ENCODE peak calls at places on chromosomes 6 and 20, in six cellular contexts. One of them, this sample, is unnamed.
A peak's percentile ranks its signal among the peaks of the same experiment; 100 is the strongest.

GRCh38 chr6:41009669-41010068 is 29.4 kb downstream of the UNC5CL start:
- DNase-seq in neural crest cell: no peak
- DNase-seq in heart right ventricle: no peak
- DNase-seq in Daoy: no peak
- DNase-seq in sciatic nerve: no peak
- DNase-seq in amygdala: no peak
- DNase-seq in this sample: no peak

GRCh38 chr20:50578778-50579165 is 68.6 kb downstream of the PTPN1 start:
- DNase-seq in sciatic nerve: peak; percentile 32
- DNase-seq in neural crest cell: no peak
- DNase-seq in Daoy: no peak
- DNase-seq in amygdala: no peak
- DNase-seq in heart right ventricle: no peak
- DNase-seq in this sample: no peak

GRCh38 chr6:112485813-112486212 is 138.7 kb downstream of the RFPL4B start:
- DNase-seq in neural crest cell: no peak
- DNase-seq in Daoy: no peak
- DNase-seq in heart right ventricle: no peak
- DNase-seq in sciatic nerve: no peak
- DNase-seq in amygdala: no peak
- DNase-seq in this sample: no peak

GRCh38 chr20:10565922-10566897 is 107.6 kb downstream of the JAG1 start:
- DNase-seq in heart right ventricle: no peak
- DNase-seq in amygdala: no peak
- DNase-seq in neural crest cell: no peak
- DNase-seq in Daoy: peak; percentile 39
- DNase-seq in sciatic nerve: no peak
- DNase-seq in this sample: no peak

GRCh38 chr6:53725791-53726575 is 60.4 kb upstream of the KLHL31 start:
- DNase-seq in Daoy: peak; percentile 87
- DNase-seq in amygdala: peak; percentile 24
- DNase-seq in heart right ventricle: peak; percentile 79
- DNase-seq in neural crest cell: peak; percentile 84
- DNase-seq in sciatic nerve: peak; percentile 88
- DNase-seq in this sample: peak; percentile 69

GRCh38 chr20:3613821-3614440 is 49.3 kb downstream of the GFRA4 start:
- DNase-seq in amygdala: no peak
- DNase-seq in heart right ventricle: no peak
- DNase-seq in sciatic nerve: no peak
- DNase-seq in Daoy: no peak
- DNase-seq in neural crest cell: no peak
- DNase-seq in this sample: peak; percentile 4

GRCh38 chr20:52410182-52410647 is 218.6 kb upstream of the ZFP64 start:
- DNase-seq in neural crest cell: no peak
- DNase-seq in amygdala: no peak
- DNase-seq in sciatic nerve: no peak
- DNase-seq in heart right ventricle: no peak
- DNase-seq in Daoy: peak; percentile 46
- DNase-seq in this sample: no peak

GRCh38 chr20:41357424-41358163 is 9.0 kb downstream of the EMILIN3 start:
- DNase-seq in Daoy: no peak
- DNase-seq in sciatic nerve: no peak
- DNase-seq in heart right ventricle: no peak
- DNase-seq in neural crest cell: no peak
- DNase-seq in amygdala: no peak
- DNase-seq in this sample: no peak

This sample was measured in astrocyte of the spinal cord.